ENCODE peak calls at places on chromosomes 2 and 18, in seven cellular contexts. W is stimulated activated CD4-positive, alpha-beta T cell treated with anti-CD3 and anti-CD28 coated beads, Interleukin-2, amount 100 ng/mL, for 48 hours; N is activated gamma-delta T cell; H is amniotic stem cell; T is Right ventricle myocardium superior; J is cardiac fibroblast; G is HS-27A. I is an unnamed sample.

GRCh38 chr2:1656326-1656960 is 87.9 kb downstream of the PXDN start:
- DNase-seq in W (no peak), N (no peak), H (no peak), T (no peak), J (no peak), G (no peak), I (no peak)

GRCh38 chr2:219207884-219208740 is 1.5 kb downstream of the ZFAND2B start:
- DNase-seq in W (no peak), N (no peak), H (no peak), T (no peak), J (peak), G (no peak), I (no peak)

GRCh38 chr18:45738660-45739059 is 14.7 kb downstream of the SLC14A1 start:
- DNase-seq in W (no peak), N (no peak), H (no peak), T (no peak), J (no peak), G (no peak), I (no peak)

GRCh38 chr2:157557770-157558169 is 70.9 kb downstream of the ACVR1C start:
- DNase-seq in W (no peak), N (no peak), H (no peak), T (no peak), J (no peak), G (no peak), I (no peak)

GRCh38 chr2:1605102-1605501 is 139.2 kb downstream of the PXDN start:
- DNase-seq in W (no peak), N (no peak), H (no peak), T (peak), J (peak), G (no peak), I (no peak)

GRCh38 chr2:127641133-127641532 is 4.8 kb upstream of the GPR17 start:
- DNase-seq in W (no peak), N (no peak), H (no peak), T (no peak), J (no peak), G (no peak), I (no peak)

GRCh38 chr18:24992491-24992890 is 359.5 kb downstream of the ZNF521 start:
- DNase-seq in W (no peak), N (no peak), H (no peak), T (no peak), J (no peak), G (no peak), I (no peak)

GRCh38 chr2:145748927-145749326 is 1229.0 kb upstream of the ZEB2 start:
- DNase-seq in W (no peak), N (no peak), H (no peak), T (no peak), J (no peak), G (no peak), I (no peak)

GRCh38 chr2:161436411-161436810 is 20.3 kb downstream of the TBR1 start:
- DNase-seq in W (no peak), N (no peak), H (peak), T (no peak), J (peak), G (peak), I (no peak)

GRCh38 chr18:55587341-55588000 is 521 bp downstream of the TCF4 start:
- DNase-seq in W (no peak), N (no peak), H (no peak), T (peak), J (peak), G (no peak), I (no peak)

GRCh38 chr2:17538022-17538843 is 2.3 kb upstream of the VSNL1 start:
- DNase-seq in W (no peak), N (no peak), H (peak), T (no peak), J (peak), G (no peak), I (no peak)

GRCh38 chr2:69717902-69718301 is 24.0 kb upstream of the ANXA4 start:
- DNase-seq in W (no peak), N (no peak), H (no peak), T (no peak), J (no peak), G (no peak), I (no peak)

GRCh38 chr18:79068299-79068945 is 772 bp upstream of the ATP9B start:
- DNase-seq in W (no peak), N (no peak), H (no peak), T (no peak), J (peak), G (no peak), I (no peak)

GRCh38 chr2:233532971-233533370 is 33.6 kb downstream of the USP40 start:
- DNase-seq in W (no peak), N (no peak), H (no peak), T (no peak), J (no peak), G (no peak), I (no peak)

GRCh38 chr2:147910990-147911473 is 66.2 kb downstream of the ACVR2A start:
- DNase-seq in W (peak), N (no peak), H (peak), T (no peak), J (peak), G (peak), I (peak)

GRCh38 chr18:12656671-12657047 is 1.2 kb downstream of the SPIRE1 start:
- DNase-seq in W (no peak), N (no peak), H (no peak), T (no peak), J (peak), G (no peak), I (no peak)

GRCh38 chr2:64019083-64019974 is at the start of gene VPS54:
- DNase-seq in W (peak), N (peak), H (peak), T (peak), J (peak), G (no peak), I (no peak)

GRCh38 chr2:241215421-241215820 is 26.9 kb downstream of the ANO7 start:
- DNase-seq in W (no peak), N (no peak), H (no peak), T (no peak), J (no peak), G (no peak), I (no peak)

GRCh38 chr2:36568533-36569246 is 29.3 kb downstream of the FEZ2 start:
- DNase-seq in W (no peak), N (no peak), H (no peak), T (no peak), J (peak), G (peak), I (peak)

GRCh38 chr2:85800576-85800975 is 46.8 kb downstream of the ATOH8 start:
- DNase-seq in W (no peak), N (no peak), H (no peak), T (no peak), J (no peak), G (no peak), I (no peak)

GRCh38 chr2:105576440-105577241 is 168.1 kb upstream of the NCK2 start:
- DNase-seq in W (no peak), N (no peak), H (peak), T (no peak), J (peak), G (no peak), I (no peak)

GRCh38 chr2:30255466-30256408 is 24.4 kb downstream of the LBH start:
- DNase-seq in W (no peak), N (no peak), H (no peak), T (no peak), J (no peak), G (no peak), I (no peak)

GRCh38 chr2:105317937-105318336 is 11.6 kb downstream of the TGFBRAP1 start:
- DNase-seq in W (no peak), N (no peak), H (no peak), T (no peak), J (no peak), G (no peak), I (peak)

GRCh38 chr2:163751696-163752095 is 15.9 kb upstream of the FIGN start:
- DNase-seq in W (no peak), N (no peak), H (no peak), T (no peak), J (no peak), G (no peak), I (no peak)

GRCh38 chr2:19835818-19836281 is 65.9 kb downstream of the TTC32 start:
- DNase-seq in W (no peak), N (no peak), H (no peak), T (peak), J (peak), G (no peak), I (no peak)

GRCh38 chr2:46304635-46305034 is 7.4 kb downstream of the EPAS1 start:
- DNase-seq in W (no peak), N (no peak), H (no peak), T (no peak), J (no peak), G (no peak), I (no peak)

GRCh38 chr18:49553003-49553402 is 8.9 kb upstream of the LIPG start:
- DNase-seq in W (no peak), N (no peak), H (no peak), T (no peak), J (no peak), G (no peak), I (no peak)

GRCh38 chr2:1070601-1071000 is 120.0 kb downstream of the SNTG2 start:
- DNase-seq in W (no peak), N (no peak), H (no peak), T (no peak), J (no peak), G (no peak), I (no peak)

GRCh38 chr2:144983107-144983506 is 463.2 kb upstream of the ZEB2 start:
- DNase-seq in W (no peak), N (no peak), H (no peak), T (no peak), J (no peak), G (no peak), I (no peak)

GRCh38 chr18:31680836-31681568 is 3.4 kb downstream of the B4GALT6 start:
- DNase-seq in W (no peak), N (no peak), H (no peak), T (no peak), J (peak), G (no peak), I (no peak)

GRCh38 chr2:88603146-88603545 is 24.1 kb downstream of the EIF2AK3 start:
- DNase-seq in W (no peak), N (no peak), H (no peak), T (no peak), J (peak), G (no peak), I (no peak)

GRCh38 chr2:206642075-206643025 is at the start of gene FAM237A:
- DNase-seq in W (peak), N (no peak), H (peak), T (no peak), J (peak), G (no peak), I (peak)

GRCh38 chr18:13916559-13916958 is 1.2 kb upstream of the MC2R start:
- DNase-seq in W (no peak), N (no peak), H (no peak), T (no peak), J (no peak), G (no peak), I (no peak)

GRCh38 chr2:121038831-121039230 is 246.2 kb downstream of the TFCP2L1 start:
- DNase-seq in W (no peak), N (no peak), H (no peak), T (no peak), J (no peak), G (no peak), I (no peak)

GRCh38 chr2:58896600-58896999 is 655.5 kb upstream of the FANCL start:
- DNase-seq in W (no peak), N (no peak), H (no peak), T (no peak), J (no peak), G (no peak), I (no peak)